ENCODE peak calls at places on chromosomes 11 and 22, in ten cellular contexts. B, C, W, I, D, G, H, L, S and U are unnamed samples. For H3K4me1, the result is how much of the 10 kb centered on the place peaks cover.

GRCh38 chr11:61650781-61651571 is 29.2 kb upstream of the DAGLA start:
- DNase-seq in B (no peak), C (no peak), W (no peak), I (peak), D (peak), G (peak), H (peak), L (peak), S (no peak), U (no peak)

GRCh38 chr11:31702966-31703365 is 108.2 kb downstream of the PAX6 start:
- DNase-seq in B (no peak), C (no peak), W (peak), I (no peak), D (no peak), G (no peak), H (no peak), L (no peak), S (no peak), U (no peak)

GRCh38 chr11:57425565-57426438 is 1.1 kb downstream of the SLC43A3 start:
- DNase-seq in B (peak), C (no peak), W (peak), I (peak), D (no peak), G (peak), H (peak), L (peak), S (no peak), U (peak)

GRCh38 chr11:29518389-29519174 is 498.2 kb downstream of the KCNA4 start:
- DNase-seq in B (no peak), C (peak), W (no peak), I (peak), D (peak), G (no peak), H (no peak), L (no peak), S (no peak), U (no peak)

GRCh38 chr11:36164522-36165250 is 124.5 kb downstream of the COMMD9 start:
- DNase-seq in B (no peak), C (no peak), W (no peak), I (no peak), D (no peak), G (no peak), H (no peak), L (no peak), S (no peak), U (no peak)

GRCh38 chr11:13260963-13261599 is 16.5 kb upstream of the BMAL1 start:
- DNase-seq in B (peak), C (no peak), W (peak), I (no peak), D (no peak), G (no peak), H (no peak), L (peak), S (no peak), U (no peak)

GRCh38 chr11:22634897-22635629 is 9.4 kb upstream of the FANCF start:
- DNase-seq in B (no peak), C (peak), W (peak), I (peak), D (peak), G (no peak), H (peak), L (no peak), S (no peak), U (no peak)

GRCh38 chr22:37521236-37521739 is 2.1 kb upstream of the CARD10 start:
- DNase-seq in B (no peak), C (no peak), W (no peak), I (no peak), D (no peak), G (peak), H (no peak), L (no peak), S (no peak), U (peak)

GRCh38 chr11:57658023-57658361 is 430 bp downstream of the CLP1 start:
- DNase-seq in B (no peak), C (no peak), W (no peak), I (no peak), D (no peak), G (no peak), H (no peak), L (no peak), S (no peak), U (no peak)

DNA sequence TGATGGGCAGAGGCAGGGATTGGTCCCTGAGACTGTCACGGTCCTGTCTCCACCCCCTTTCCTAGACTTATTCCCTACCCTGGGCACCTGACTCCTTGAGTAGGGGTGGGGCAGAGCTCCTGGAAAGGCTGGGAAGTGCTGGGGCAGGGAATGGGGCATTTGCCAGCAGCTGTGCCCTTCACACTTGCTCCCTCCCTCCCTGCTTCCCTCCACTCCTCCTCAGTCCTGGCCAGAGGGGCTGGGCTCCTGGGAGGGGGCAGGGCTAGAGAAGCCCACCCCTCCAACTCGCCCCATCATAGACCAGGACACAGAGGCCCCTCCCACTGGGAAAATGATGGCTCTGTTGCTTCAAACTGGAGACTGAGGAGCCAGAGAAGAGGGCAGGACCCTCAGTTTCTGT is 11.6 kb downstream of the SCN2B start:
- DNase-seq in B (no peak), C (no peak), W (no peak), I (no peak), D (peak), G (no peak), H (no peak), L (no peak), S (no peak), U (no peak)
- TF ChIP-seq CTCF in B (no peak), C (no peak), W (no peak), I (no peak), D (no peak), G (no peak), H (no peak), L (no peak), S (no peak), U (no peak)

GRCh38 chr22:23218053-23218866 is 38.0 kb downstream of the BCR start:
- DNase-seq in B (peak), C (no peak), W (no peak), I (no peak), D (no peak), G (no peak), H (no peak), L (no peak), S (no peak), U (no peak)
- H3K4me1 ChIP-seq in B (half or more), C (under half), W (under half), I (half or more), D (under half), G (under half), H (half or more), L (under half), S (under half), U (half or more)

GRCh38 chr22:19810381-19811141 is 44.1 kb downstream of the GNB1L start:
- DNase-seq in B (no peak), C (no peak), W (peak), I (peak), D (peak), G (no peak), H (no peak), L (no peak), S (no peak), U (peak)

GRCh38 chr22:19807914-19808872 is 46.5 kb downstream of the GNB1L start:
- DNase-seq in B (no peak), C (no peak), W (no peak), I (peak), D (no peak), G (no peak), H (no peak), L (no peak), S (no peak), U (peak)

GRCh38 chr22:19807161-19807913 is 46.8 kb downstream of the TBX1 start:
- DNase-seq in B (peak), C (no peak), W (no peak), I (peak), D (no peak), G (no peak), H (no peak), L (no peak), S (no peak), U (peak)

GRCh38 chr22:19809741-19810140 is 44.9 kb downstream of the GNB1L start:
- DNase-seq in B (no peak), C (no peak), W (no peak), I (no peak), D (no peak), G (no peak), H (no peak), L (no peak), S (no peak), U (peak)

DNA sequence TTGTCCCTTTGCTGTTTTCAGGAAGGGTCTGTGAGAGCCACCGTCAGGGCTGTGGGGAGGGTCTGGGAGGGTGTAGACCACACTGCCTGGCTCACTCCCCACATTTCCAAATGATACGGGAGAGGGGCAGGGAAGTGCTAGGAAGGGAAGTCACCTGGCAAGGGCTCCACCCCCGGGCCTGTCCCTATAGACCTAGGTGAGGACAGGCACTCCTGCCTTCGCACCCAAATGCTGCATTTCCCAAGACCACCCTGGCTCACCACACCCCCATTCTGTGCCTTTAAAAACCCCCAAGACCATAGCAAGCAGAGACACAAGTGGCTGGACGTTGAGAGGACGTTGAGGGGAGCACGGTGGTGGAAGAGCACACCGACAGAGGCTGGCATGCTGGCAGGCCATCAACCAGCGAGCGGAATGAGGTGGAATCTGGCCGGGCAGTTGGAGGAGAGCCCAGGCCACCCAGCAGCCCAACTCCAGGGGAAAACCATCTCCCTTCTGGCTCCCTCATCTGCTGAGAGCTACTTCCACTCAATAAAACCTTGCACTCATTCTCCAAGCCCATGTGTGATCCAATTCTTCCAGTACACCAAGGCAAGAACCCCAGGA is 45.7 kb downstream of the GNB1L start:
- DNase-seq in B (peak), C (no peak), W (no peak), I (no peak), D (no peak), G (no peak), H (no peak), L (no peak), S (no peak), U (no peak)
- TF ChIP-seq CTCF in B (no peak), C (no peak), W (no peak), I (no peak), D (no peak), G (no peak), H (no peak), L (no peak), S (no peak), U (no peak)

GRCh38 chr11:117821431-117821830 is 3.1 kb downstream of the FXYD2 start:
- DNase-seq in B (no peak), C (no peak), W (no peak), I (no peak), D (no peak), G (no peak), H (no peak), L (no peak), S (no peak), U (no peak)
- H3K4me1 ChIP-seq in B (half or more), C (under half), W (under half), I (under half), D (under half), G (under half), H (under half), L (under half), S (under half), U (half or more)

DNA sequence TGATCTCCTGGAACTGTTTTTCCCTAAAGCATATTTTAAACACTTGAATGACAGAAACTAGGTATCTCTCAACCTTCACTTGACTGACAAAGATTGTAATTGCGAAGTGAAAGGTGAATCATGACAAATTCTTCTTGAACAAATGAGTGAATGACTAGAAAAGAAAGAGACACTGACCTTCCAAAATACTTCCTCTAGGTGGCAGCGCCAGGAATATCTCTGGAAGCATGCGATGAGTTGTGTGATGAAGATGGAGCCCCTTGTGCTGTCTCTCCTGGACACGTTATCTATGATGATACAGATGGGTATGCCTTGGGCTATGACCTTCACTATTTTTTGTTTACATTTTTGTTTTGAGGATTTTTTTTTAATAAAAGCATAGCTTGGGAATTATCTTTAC is 7.0 kb upstream of the CASP12 start:
- DNase-seq in B (no peak), C (no peak), W (no peak), I (no peak), D (no peak), G (no peak), H (no peak), L (no peak), S (peak), U (no peak)
- TF ChIP-seq CTCF in B (no peak), C (peak), W (peak), I (peak), D (peak), G (no peak), H (no peak), L (no peak), S (peak), U (no peak)

GRCh38 chr22:35913925-35914324 is 114.7 kb downstream of the RBFOX2 start:
- DNase-seq in B (no peak), C (no peak), W (no peak), I (no peak), D (no peak), G (no peak), H (no peak), L (no peak), S (no peak), U (no peak)
- H3K4me1 ChIP-seq in B (half or more), C (under half), W (under half), I (under half), D (under half), G (under half), H (under half), L (half or more), S (under half), U (under half)

DNA sequence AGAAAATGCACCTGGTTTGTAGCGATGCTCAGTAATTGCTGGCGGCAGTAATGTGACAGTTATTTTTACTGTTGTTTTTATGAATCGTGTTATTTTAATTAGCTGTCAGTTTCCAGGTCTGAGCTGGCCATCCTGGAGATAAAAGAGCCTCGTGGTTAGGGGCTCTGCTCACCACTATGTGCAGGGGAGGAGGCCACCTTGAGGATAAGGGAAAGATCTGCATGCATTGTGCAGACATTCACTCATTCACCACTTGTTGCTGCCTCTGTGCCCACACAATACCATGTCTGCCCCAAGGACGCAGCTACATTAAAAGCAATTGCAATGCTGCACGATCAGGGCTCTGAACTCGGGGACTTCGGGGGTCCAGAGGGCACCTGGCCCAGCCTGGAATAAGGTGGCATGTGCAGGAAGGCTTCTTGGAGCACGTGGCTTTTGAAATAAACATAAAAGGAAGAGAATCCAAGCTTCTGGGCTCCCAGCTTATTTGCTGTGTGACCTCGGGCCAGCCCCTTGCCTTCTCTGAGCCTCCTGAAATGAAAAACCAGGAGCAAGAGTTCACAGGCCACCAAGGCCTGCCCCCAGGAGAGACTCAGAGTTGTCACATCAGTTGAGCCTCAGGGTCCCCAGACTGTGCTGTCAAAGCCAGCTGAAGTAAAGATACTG is 44.7 kb upstream of the SHISAL1 start:
- DNase-seq in B (peak), C (no peak), W (no peak), I (no peak), D (no peak), G (no peak), H (no peak), L (no peak), S (no peak), U (peak)
- TF ChIP-seq CTCF in B (no peak), C (no peak), W (peak), I (no peak), D (peak), G (no peak), H (no peak), L (no peak), S (no peak), U (no peak)

GRCh38 chr11:1763796-1764661 is at the start of gene CTSD:
- DNase-seq in B (peak), C (peak), W (peak), I (peak), D (peak), G (peak), H (peak), L (peak), S (peak), U (peak)
- H3K4me1 ChIP-seq in B (half or more), C (under half), W (under half), I (under half), D (under half), G (under half), H (under half), L (under half), S (under half), U (under half)

DNA sequence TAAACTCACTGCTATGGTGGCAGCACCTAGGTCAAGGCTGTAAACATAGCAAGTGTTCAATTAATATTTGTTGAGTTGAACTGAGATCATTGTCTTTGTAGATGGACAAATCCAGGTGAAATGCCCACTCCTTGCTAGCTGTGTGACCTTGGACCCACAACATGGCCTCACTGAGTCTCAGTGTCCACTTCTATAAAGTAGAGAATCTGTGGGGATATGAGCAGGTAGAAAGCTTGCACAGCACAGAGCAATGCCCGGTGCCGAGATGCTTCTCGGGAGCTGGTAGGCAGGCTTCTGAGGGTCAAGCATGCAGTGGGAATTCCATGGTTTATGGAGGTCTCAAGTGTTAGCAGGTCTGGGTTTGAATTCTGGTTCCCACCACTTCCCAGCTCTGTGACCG is 97.9 kb upstream of the SYT13 start:
- DNase-seq in B (no peak), C (no peak), W (no peak), I (no peak), D (no peak), G (no peak), H (no peak), L (no peak), S (no peak), U (no peak)
- TF ChIP-seq CTCF in B (no peak), C (no peak), W (no peak), I (no peak), D (no peak), G (no peak), H (no peak), L (no peak), S (no peak), U (no peak)

GRCh38 chr11:134640536-134640935 is 228.5 kb upstream of the B3GAT1 start:
- DNase-seq in B (no peak), C (no peak), W (no peak), I (no peak), D (no peak), G (no peak), H (no peak), L (no peak), S (no peak), U (no peak)
- H3K4me1 ChIP-seq in B (under half), C (under half), W (under half), I (under half), D (under half), G (under half), H (under half), L (under half), S (under half), U (under half)